ENCODE peak calls at places on chromosomes 5 and 9, in ten cellular contexts. U is endothelial cell; J is iris pigment epithelial cell; G is activated naive CD8-positive, alpha-beta T cell treated with anti-CD3 and anti-CD28 coated beads, Interleukin-2, amount 10 ng/mL, durations not matched to agents 7 days and 5 days; H is NB4; D is Calu3; I is GM12865; S is WTC11; A is body of pancreas; K is HuH-7. N is an unnamed sample.

GRCh38 chr5:125341436-125341835 is 595.0 kb upstream of the ZNF608 start:
- DNase-seq in D (no peak), S (no peak), G (no peak), K (no peak), H (no peak), I (no peak), U (no peak), A (no peak), J (no peak), N (no peak)

GRCh38 chr5:143101740-143102386 is 301.6 kb downstream of the NR3C1 start:
- DNase-seq in J (no peak), S (no peak), U (no peak), K (no peak), G (no peak), I (no peak), D (no peak), H (no peak), A (no peak), N (peak)

GRCh38 chr5:132266031-132266835 is 8.7 kb downstream of the PDLIM4 start:
- DNase-seq in J (no peak), A (no peak), S (no peak), U (no peak), I (no peak), D (no peak), H (no peak), G (no peak), K (no peak), N (no peak)

GRCh38 chr9:120152295-120152694 is 427.7 kb downstream of the CDK5RAP2 start:
- DNase-seq in K (no peak), J (no peak), D (no peak), S (peak), H (no peak), G (no peak), A (no peak), I (no peak), U (no peak), N (no peak)

GRCh38 chr5:57175586-57175985 is 1.7 kb downstream of the GPBP1 start:
- DNase-seq in U (no peak), D (peak), I (peak), J (no peak), S (no peak), A (no peak), K (no peak), H (peak), G (no peak), N (peak)

GRCh38 chr5:45225571-45226031 is 416.9 kb downstream of the MRPS30 start:
- DNase-seq in U (no peak), J (no peak), I (no peak), H (no peak), G (no peak), K (no peak), D (no peak), S (peak), A (no peak), N (no peak)

GRCh38 chr9:107228648-107229047 is 54.4 kb upstream of the RAD23B start:
- DNase-seq in U (no peak), S (no peak), H (no peak), G (no peak), A (no peak), J (no peak), K (no peak), D (no peak), I (no peak), N (no peak)

GRCh38 chr9:108551030-108551964 is 304.5 kb downstream of the ACTL7B start:
- DNase-seq in K (no peak), G (no peak), J (peak), H (peak), U (no peak), A (no peak), D (peak), S (no peak), I (no peak), N (peak)

GRCh38 chr9:114372971-114373591 is 14.7 kb downstream of the AKNA start:
- DNase-seq in H (peak), J (no peak), A (peak), I (peak), U (peak), K (no peak), S (no peak), G (peak), D (no peak), N (no peak)

GRCh38 chr9:125747765-125748510 is 765 bp downstream of the PBX3 start:
- DNase-seq in H (peak), J (peak), S (peak), A (peak), D (peak), U (peak), I (peak), G (peak), K (peak), N (peak)

GRCh38 chr9:137138701-137139467 is at the start of gene GRIN1:
- DNase-seq in S (peak), J (peak), G (peak), H (no peak), A (peak), D (no peak), K (no peak), I (no peak), U (peak), N (peak)

GRCh38 chr9:136808075-136808780 is 480 bp downstream of the RABL6 start:
- DNase-seq in J (peak), U (peak), G (no peak), S (no peak), H (peak), A (peak), D (peak), I (peak), K (no peak), N (no peak)

GRCh38 chr9:135980926-135981630 is 19.9 kb upstream of the UBAC1 start:
- DNase-seq in I (no peak), H (no peak), J (no peak), A (no peak), D (no peak), K (no peak), S (no peak), U (no peak), G (no peak), N (no peak)

GRCh38 chr9:134652291-134653225 is 11.0 kb downstream of the COL5A1 start:
- DNase-seq in D (no peak), U (no peak), J (no peak), I (no peak), K (no peak), S (no peak), A (no peak), G (no peak), H (no peak), N (no peak)

GRCh38 chr5:127236254-127236653 is 54.3 kb upstream of the MEGF10 start:
- DNase-seq in S (no peak), A (no peak), H (no peak), D (no peak), K (no peak), U (no peak), J (no peak), I (no peak), G (no peak), N (no peak)

GRCh38 chr5:180172447-180173197 is 36.4 kb downstream of the RASGEF1C start:
- DNase-seq in S (no peak), I (no peak), K (peak), D (peak), U (no peak), G (no peak), J (no peak), H (no peak), A (peak), N (peak)

GRCh38 chr5:19903611-19904010 is 84.4 kb downstream of the CDH18 start:
- DNase-seq in U (no peak), I (no peak), D (no peak), S (no peak), A (no peak), G (no peak), H (no peak), J (peak), K (no peak), N (peak)

GRCh38 chr5:102532126-102532525 is 33.3 kb upstream of the SLCO6A1 start:
- DNase-seq in S (no peak), I (no peak), A (no peak), D (no peak), H (no peak), U (no peak), K (no peak), G (no peak), J (no peak), N (peak)

GRCh38 chr9:113879906-113880305 is 3.8 kb downstream of the ZNF618 start:
- DNase-seq in G (no peak), S (no peak), A (no peak), I (no peak), D (no peak), K (no peak), J (peak), U (no peak), H (no peak), N (peak)

GRCh38 chr9:91131433-91131839 is 230.3 kb downstream of the AUH start:
- DNase-seq in S (no peak), K (no peak), D (peak), H (peak), G (peak), U (no peak), J (peak), I (peak), A (no peak), N (peak)

GRCh38 chr9:33517373-33517772 is 6.7 kb upstream of the ANKRD18B start:
- DNase-seq in H (peak), J (peak), A (peak), D (peak), U (peak), G (no peak), K (no peak), S (no peak), I (peak), N (peak)

GRCh38 chr9:127502706-127503378 is 51.5 kb downstream of the LRSAM1 start:
- DNase-seq in S (no peak), K (no peak), A (no peak), D (no peak), U (no peak), H (no peak), I (no peak), G (no peak), J (no peak), N (no peak)

GRCh38 chr9:76877961-76878360 is 28.0 kb downstream of the PRUNE2 start:
- DNase-seq in S (no peak), U (no peak), D (no peak), H (no peak), G (no peak), I (no peak), K (no peak), A (no peak), J (no peak), N (no peak)

GRCh38 chr9:124202447-124202971 is 55.2 kb upstream of the NEK6 start:
- DNase-seq in G (peak), H (peak), K (no peak), J (no peak), A (peak), U (no peak), D (peak), S (no peak), I (peak), N (no peak)

GRCh38 chr5:113099822-113100221 is 123.2 kb downstream of the DCP2 start:
- DNase-seq in A (no peak), H (no peak), S (no peak), G (no peak), D (no peak), J (no peak), K (no peak), I (no peak), U (no peak), N (no peak)

GRCh38 chr9:96166981-96167380 is 135.0 kb downstream of the HSD17B3 start:
- DNase-seq in S (no peak), I (no peak), U (no peak), K (no peak), A (no peak), H (no peak), G (no peak), D (no peak), J (no peak), N (no peak)

GRCh38 chr9:100428871-100429654 is 2.1 kb downstream of the MSANTD3 start:
- DNase-seq in U (no peak), A (no peak), H (peak), D (peak), K (no peak), J (peak), G (no peak), S (no peak), I (peak), N (peak)